ENCODE peak calls at places on chromosome 22, in four cellular contexts. One of them, this sample, is unnamed. For H3K4me1, the result is how much of the 10 kb centered on the place peaks cover.

GRCh38 chr22:42022162-42022847 is 23.7 kb downstream of the WBP2NL start:
- DNase-seq in adrenal gland: no peak
- DNase-seq in PC-9: peak
- DNase-seq in cardiac muscle cell: no peak
- DNase-seq in this sample: no peak

GRCh38 chr22:29205598-29206371 is at the start of gene EMID1:
- DNase-seq in PC-9: peak
- DNase-seq in adrenal gland: no peak
- DNase-seq in cardiac muscle cell: peak
- DNase-seq in this sample: no peak

GRCh38 chr22:36017661-36018091 is 10.9 kb downstream of the RBFOX2 start:
- DNase-seq in cardiac muscle cell: no peak
- DNase-seq in adrenal gland: no peak
- DNase-seq in PC-9: no peak
- DNase-seq in this sample: no peak

GRCh38 chr22:20495861-20496681 is 476 bp upstream of the KLHL22 start:
- DNase-seq in adrenal gland: peak
- DNase-seq in PC-9: peak
- DNase-seq in cardiac muscle cell: peak
- DNase-seq in this sample: peak

GRCh38 chr22:38718414-38718813 is 12.7 kb downstream of the GTPBP1 start:
- DNase-seq in PC-9: peak
- DNase-seq in cardiac muscle cell: peak
- DNase-seq in adrenal gland: peak
- DNase-seq in this sample: peak

GRCh38 chr22:29032584-29032983 is 29.0 kb downstream of the C22orf31 start:
- DNase-seq in adrenal gland: no peak
- DNase-seq in PC-9: peak
- DNase-seq in cardiac muscle cell: no peak
- DNase-seq in this sample: no peak

GRCh38 chr22:45488764-45489370 is 13.8 kb upstream of the FBLN1 start:
- DNase-seq in cardiac muscle cell: no peak
- DNase-seq in adrenal gland: no peak
- DNase-seq in PC-9: no peak
- DNase-seq in this sample: no peak

GRCh38 chr22:41289681-41290080 is 3.7 kb upstream of the RANGAP1 start:
- DNase-seq in PC-9: no peak
- DNase-seq in cardiac muscle cell: no peak
- DNase-seq in adrenal gland: no peak
- DNase-seq in this sample: no peak

GRCh38 chr22:36328635-36329216 is 59.0 kb downstream of the MYH9 start:
- DNase-seq in PC-9: peak
- DNase-seq in adrenal gland: peak
- DNase-seq in cardiac muscle cell: peak
- DNase-seq in this sample: peak

GRCh38 chr22:29219881-29220670 is 14.4 kb downstream of the EMID1 start:
- DNase-seq in PC-9: no peak
- DNase-seq in adrenal gland: no peak
- DNase-seq in cardiac muscle cell: no peak
- DNase-seq in this sample: no peak

GRCh38 chr22:44344407-44344806 is 31.7 kb upstream of the SHISAL1 start:
- DNase-seq in PC-9: no peak
- DNase-seq in cardiac muscle cell: no peak
- DNase-seq in adrenal gland: no peak
- DNase-seq in this sample: no peak

GRCh38 chr22:49235463-49236300 is 592.0 kb downstream of the BRD1 start:
- DNase-seq in PC-9: no peak
- DNase-seq in adrenal gland: no peak
- DNase-seq in cardiac muscle cell: no peak
- DNase-seq in this sample: no peak

GRCh38 chr22:44545773-44546172 is 47.7 kb upstream of the RTL6 start:
- DNase-seq in PC-9: no peak
- DNase-seq in cardiac muscle cell: no peak
- DNase-seq in adrenal gland: no peak
- DNase-seq in this sample: no peak

GRCh38 chr22:28620244-28620922 is 59.3 kb downstream of the TTC28 start:
- DNase-seq in adrenal gland: no peak
- DNase-seq in PC-9: no peak
- DNase-seq in cardiac muscle cell: peak
- DNase-seq in this sample: no peak

GRCh38 chr22:44352378-44353062 is 39.8 kb upstream of the SHISAL1 start:
- DNase-seq in PC-9: no peak
- DNase-seq in adrenal gland: no peak
- DNase-seq in cardiac muscle cell: no peak
- DNase-seq in this sample: no peak

GRCh38 chr22:45211848-45212247 is 28.8 kb downstream of the KIAA0930 start:
- DNase-seq in PC-9: no peak
- DNase-seq in cardiac muscle cell: no peak
- DNase-seq in adrenal gland: no peak
- DNase-seq in this sample: no peak

DNA sequence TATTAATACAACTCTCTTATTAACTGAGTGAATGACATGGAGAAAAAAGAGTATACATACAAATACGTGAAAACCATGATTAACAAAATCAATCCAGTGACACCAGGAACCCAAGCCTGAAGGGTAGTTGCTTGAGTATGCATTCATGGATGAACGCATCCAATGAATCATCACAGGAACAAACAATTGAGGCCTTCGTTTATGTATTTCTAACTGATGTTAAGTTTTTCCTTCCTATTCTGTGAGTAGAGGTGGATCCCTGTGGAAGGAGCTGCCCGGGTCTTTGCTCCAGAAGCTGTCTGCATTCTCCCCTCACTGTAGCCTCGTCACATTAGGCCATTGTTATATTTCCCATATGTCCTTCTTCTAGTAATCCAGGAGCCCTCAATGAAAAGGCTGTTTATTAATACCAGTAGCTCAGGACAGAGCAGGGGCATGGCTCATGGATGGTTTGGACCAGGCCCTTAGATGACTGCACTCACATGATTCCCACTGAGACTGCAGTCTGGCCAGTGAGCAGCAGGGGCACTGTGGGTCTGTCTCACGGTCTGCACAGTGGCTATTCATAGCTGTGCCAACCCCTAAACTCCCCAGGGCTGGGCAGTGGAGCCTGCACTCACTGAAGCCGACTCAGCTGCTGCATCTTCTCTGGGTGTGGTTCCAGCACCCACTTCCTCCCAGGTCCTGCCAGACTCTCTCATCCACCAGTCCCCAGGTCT is 128.1 kb upstream of the TOP3B start:
- DNase-seq in cardiac muscle cell: peak
- DNase-seq in PC-9: peak
- DNase-seq in adrenal gland: no peak
- DNase-seq in this sample: no peak
- TF ChIP-seq CTCF in cardiac muscle cell: peak
- TF ChIP-seq CTCF in PC-9: peak
- TF ChIP-seq CTCF in adrenal gland: no peak
- TF ChIP-seq CTCF in this sample: peak

DNA sequence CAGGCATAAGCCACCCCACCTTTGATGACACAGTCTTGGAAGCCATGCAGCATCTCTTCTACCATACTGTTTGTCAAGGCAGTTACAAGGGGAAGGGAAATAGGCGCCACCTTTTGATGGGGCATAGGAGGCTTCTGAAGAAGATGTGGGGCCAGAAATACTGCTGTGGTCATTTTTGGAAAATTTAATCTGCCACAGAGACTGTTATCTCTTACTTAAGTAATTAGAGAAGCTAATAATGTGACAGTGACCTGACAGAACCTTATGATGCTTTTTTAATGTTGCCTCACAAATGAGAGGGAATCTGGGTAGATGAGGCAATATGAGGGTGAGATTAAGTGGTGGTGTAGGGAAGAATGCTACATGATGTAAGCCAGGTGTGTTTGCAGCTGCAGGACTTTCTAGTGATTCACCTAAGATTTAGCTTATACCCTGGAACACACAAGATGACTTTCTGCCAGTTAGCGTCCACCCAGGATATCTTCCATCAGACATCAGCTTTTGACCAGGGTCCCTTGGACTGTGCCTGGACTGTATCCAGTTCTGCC is 34.3 kb upstream of the ADORA2A start:
- DNase-seq in cardiac muscle cell: no peak
- DNase-seq in PC-9: no peak
- DNase-seq in adrenal gland: no peak
- DNase-seq in this sample: no peak
- H3K27ac ChIP-seq in cardiac muscle cell: no peak
- H3K27ac ChIP-seq in PC-9: no peak
- H3K27ac ChIP-seq in adrenal gland: peak
- H3K27ac ChIP-seq in this sample: no peak

GRCh38 chr22:34255042-34255441 is 334.8 kb upstream of the LARGE1 start:
- DNase-seq in cardiac muscle cell: no peak
- DNase-seq in adrenal gland: no peak
- DNase-seq in PC-9: no peak
- DNase-seq in this sample: no peak
- H3K4me1 ChIP-seq in cardiac muscle cell: under half
- H3K4me1 ChIP-seq in adrenal gland: under half
- H3K4me1 ChIP-seq in PC-9: under half
- H3K4me1 ChIP-seq in this sample: under half

DNA sequence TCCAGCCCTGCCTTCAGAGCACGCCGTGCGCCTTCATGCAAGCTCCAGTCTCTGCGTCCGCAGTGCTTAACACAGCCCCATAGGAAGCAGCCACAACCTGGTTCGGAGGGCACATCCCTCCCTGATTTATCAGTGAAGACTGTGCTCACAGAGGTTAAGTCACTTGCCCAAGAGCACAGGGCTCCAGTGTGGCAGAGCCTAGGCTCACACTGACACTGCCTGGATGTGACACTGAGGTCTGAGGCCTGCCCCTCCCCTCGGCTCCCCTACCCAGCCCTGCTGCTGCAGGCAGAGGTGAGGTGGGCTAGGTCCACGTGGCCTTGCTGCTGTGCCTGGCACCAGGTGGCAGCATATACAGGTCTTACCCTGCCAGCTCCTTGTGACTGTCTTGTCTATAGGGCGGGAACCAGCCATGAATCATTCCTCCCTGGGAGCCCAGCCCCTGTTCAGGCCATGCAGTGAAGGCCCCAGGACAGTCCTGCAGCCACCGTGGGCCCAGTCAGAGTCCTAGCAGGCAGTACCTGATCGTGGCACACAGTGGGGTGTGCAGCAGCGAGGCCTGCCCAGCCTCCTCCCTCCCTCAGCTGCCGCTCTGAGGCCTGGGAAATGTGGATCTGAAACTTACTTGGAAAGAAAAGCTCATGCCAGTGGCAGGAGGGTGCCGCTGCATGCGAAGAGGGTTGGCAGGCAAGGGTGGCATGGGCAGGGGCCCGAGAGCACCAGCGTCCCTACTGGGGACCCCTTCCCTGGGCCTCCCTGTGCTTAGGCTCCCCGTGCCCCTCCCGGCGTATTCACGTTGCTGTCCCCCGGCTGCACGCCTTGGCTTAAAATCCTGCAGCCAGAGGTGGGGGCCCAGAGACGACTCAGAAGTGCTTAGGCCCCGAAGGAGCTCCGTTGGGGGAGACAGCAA is 1.2 kb upstream of the CERK start:
- DNase-seq in PC-9: peak
- DNase-seq in cardiac muscle cell: peak
- DNase-seq in adrenal gland: no peak
- DNase-seq in this sample: no peak
- TF ChIP-seq CTCF in PC-9: peak
- TF ChIP-seq CTCF in cardiac muscle cell: no peak
- TF ChIP-seq CTCF in adrenal gland: no peak
- TF ChIP-seq CTCF in this sample: no peak

GRCh38 chr22:27399161-27399560 is 402.4 kb downstream of the MN1 start:
- DNase-seq in cardiac muscle cell: no peak
- DNase-seq in adrenal gland: no peak
- DNase-seq in PC-9: no peak
- DNase-seq in this sample: no peak
- H3K27ac ChIP-seq in cardiac muscle cell: no peak
- H3K27ac ChIP-seq in adrenal gland: no peak
- H3K27ac ChIP-seq in PC-9: no peak
- H3K27ac ChIP-seq in this sample: no peak

GRCh38 chr22:47617186-47617585 is 854.7 kb downstream of the TBC1D22A start:
- DNase-seq in adrenal gland: no peak
- DNase-seq in PC-9: no peak
- DNase-seq in cardiac muscle cell: no peak
- DNase-seq in this sample: no peak
- H3K4me1 ChIP-seq in adrenal gland: under half
- H3K4me1 ChIP-seq in PC-9: under half
- H3K4me1 ChIP-seq in cardiac muscle cell: under half
- H3K4me1 ChIP-seq in this sample: under half

DNA sequence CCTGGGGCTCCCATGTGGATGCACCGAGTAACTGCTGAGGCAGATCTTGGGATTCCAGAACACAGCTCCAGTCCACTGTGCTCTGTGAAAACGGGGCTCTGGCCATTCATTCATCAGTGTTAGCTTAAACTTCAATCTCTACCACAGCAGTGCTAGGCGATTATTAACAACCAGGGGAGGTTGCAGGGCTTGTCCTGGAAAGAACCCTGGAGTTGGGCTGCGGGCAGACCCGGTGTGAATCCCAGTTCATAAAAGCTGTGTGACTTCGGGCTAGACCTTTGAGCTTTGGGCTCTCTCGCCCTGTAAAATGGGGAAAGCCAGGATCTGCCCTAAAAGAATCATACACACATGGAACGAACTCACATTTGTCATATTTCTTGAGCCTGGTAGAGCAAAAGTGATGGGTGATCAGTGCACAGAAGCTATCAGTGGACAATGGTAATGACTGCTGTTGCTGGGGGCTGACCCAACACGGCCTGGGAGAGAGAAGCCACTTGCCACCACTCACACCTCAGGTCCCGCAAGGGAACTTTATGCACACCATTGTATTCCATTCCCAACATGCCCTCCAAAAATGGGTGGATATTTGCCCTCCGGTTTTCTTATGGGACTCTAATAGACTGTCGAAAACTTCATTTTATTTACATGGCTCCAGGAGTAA is 15.6 kb upstream of the CRYBB3 start:
- DNase-seq in adrenal gland: no peak
- DNase-seq in cardiac muscle cell: no peak
- DNase-seq in PC-9: no peak
- DNase-seq in this sample: no peak
- TF ChIP-seq CTCF in adrenal gland: no peak
- TF ChIP-seq CTCF in cardiac muscle cell: no peak
- TF ChIP-seq CTCF in PC-9: no peak
- TF ChIP-seq CTCF in this sample: no peak

GRCh38 chr22:30250713-30251267 is 4.2 kb upstream of the LIF start:
- DNase-seq in cardiac muscle cell: no peak
- DNase-seq in adrenal gland: no peak
- DNase-seq in PC-9: peak
- DNase-seq in this sample: no peak
- H3K27ac ChIP-seq in cardiac muscle cell: no peak
- H3K27ac ChIP-seq in adrenal gland: no peak
- H3K27ac ChIP-seq in PC-9: peak
- H3K27ac ChIP-seq in this sample: no peak

This sample was measured in thoracic aorta.